ENCODE peak calls at places on chromosomes 4 and X, in eight cellular contexts. J, Y, E, O, G, L, F and N are unnamed samples.
A peak's percentile ranks its signal among the peaks of the same experiment; 100 is the strongest.

GRCh38 chr4:3413675-3414420 is 27.9 kb upstream of the HGFAC start:
- DNase-seq in O (no peak), G (no peak), F (peak; percentile 51), E (no peak), Y (no peak), L (no peak), J (peak; percentile 59), N (no peak)

GRCh38 chrX:134801267-134801666 is 143.0 kb upstream of the PLAC1 start:
- DNase-seq in G (no peak), Y (no peak), F (no peak), J (no peak), L (no peak), O (no peak), E (no peak), N (no peak)

GRCh38 chrX:134443020-134443419 is 16.9 kb upstream of the HPRT1 start:
- DNase-seq in Y (no peak), O (no peak), L (no peak), E (no peak), J (no peak), F (no peak), G (no peak), N (no peak)

GRCh38 chr4:3075652-3075981 is 1.1 kb downstream of the HTT start:
- DNase-seq in J (no peak), Y (no peak), L (no peak), E (peak; percentile 38), F (no peak), O (no peak), G (no peak), N (no peak)

GRCh38 chr4:164350086-164350485 is 403.8 kb upstream of the SMIM31 start:
- DNase-seq in J (no peak), Y (no peak), O (no peak), F (no peak), E (no peak), G (peak; percentile 2), L (no peak), N (no peak)

GRCh38 chr4:118765399-118765798 is 70.5 kb downstream of the SEC24D start:
- DNase-seq in G (peak; percentile 98), O (peak; percentile 99), F (no peak), E (peak; percentile 99), Y (peak; percentile 17), L (peak; percentile 98), J (no peak), N (peak; percentile 88)

GRCh38 chr4:101973331-101973730 is 182.8 kb downstream of the BANK1 start:
- DNase-seq in E (no peak), O (no peak), J (no peak), L (no peak), Y (no peak), G (no peak), F (no peak), N (no peak)

GRCh38 chr4:89614155-89614554 is 222.8 kb downstream of the SNCA start:
- DNase-seq in G (no peak), O (no peak), L (no peak), Y (no peak), F (no peak), E (no peak), J (no peak), N (no peak)

GRCh38 chrX:67604979-67605703 is 61.3 kb downstream of the AR start:
- DNase-seq in O (peak; percentile 71), J (no peak), E (peak; percentile 91), Y (no peak), L (peak; percentile 69), F (no peak), G (peak; percentile 70), N (peak; percentile 73)

GRCh38 chr4:129176864-129177263 is 80.9 kb downstream of the C4orf33 start:
- DNase-seq in L (no peak), G (no peak), Y (no peak), O (no peak), F (no peak), J (no peak), E (no peak), N (no peak)

GRCh38 chrX:13750204-13750603 is 15.7 kb downstream of the OFD1 start:
- DNase-seq in F (no peak), G (peak; percentile 60), O (no peak), Y (peak; percentile 46), L (no peak), E (peak; percentile 58), J (peak; percentile 31), N (peak; percentile 77)

GRCh38 chr4:145775406-145775805 is 95.5 kb downstream of the C4orf51 start:
- DNase-seq in G (no peak), J (no peak), E (no peak), Y (no peak), F (no peak), O (no peak), L (no peak), N (no peak)

GRCh38 chr4:2650276-2650675 is 105.9 kb downstream of the TNIP2 start:
- DNase-seq in G (no peak), E (no peak), J (no peak), O (no peak), F (no peak), Y (no peak), L (no peak), N (no peak)

GRCh38 chr4:18138076-18138665 is 116.6 kb upstream of the LCORL start:
- DNase-seq in G (no peak), O (no peak), F (no peak), L (no peak), J (no peak), Y (no peak), E (no peak), N (no peak)

GRCh38 chrX:133005038-133005437 is 46.6 kb upstream of the HS6ST2 start:
- DNase-seq in G (peak; percentile 17), Y (peak; percentile 3), F (no peak), J (peak; percentile 27), L (no peak), O (no peak), E (peak; percentile 9), N (peak; percentile 30)

GRCh38 chrX:124720532-124720931 is 374.2 kb downstream of the SH2D1A start:
- DNase-seq in O (no peak), F (no peak), L (no peak), G (no peak), J (no peak), E (no peak), Y (no peak), N (no peak)

GRCh38 chrX:69060631-69061408 is 104.4 kb downstream of the PJA1 start:
- DNase-seq in J (peak; percentile 37), F (peak; percentile 43), L (no peak), G (peak; percentile 58), O (no peak), E (peak; percentile 64), Y (no peak), N (peak; percentile 65)
- TF ChIP-seq CTCF in J (peak; percentile 29), F (no peak), L (peak; percentile 27), G (peak; percentile 51), O (peak; percentile 50), E (peak; percentile 60), Y (no peak), N (peak; percentile 27)

DNA sequence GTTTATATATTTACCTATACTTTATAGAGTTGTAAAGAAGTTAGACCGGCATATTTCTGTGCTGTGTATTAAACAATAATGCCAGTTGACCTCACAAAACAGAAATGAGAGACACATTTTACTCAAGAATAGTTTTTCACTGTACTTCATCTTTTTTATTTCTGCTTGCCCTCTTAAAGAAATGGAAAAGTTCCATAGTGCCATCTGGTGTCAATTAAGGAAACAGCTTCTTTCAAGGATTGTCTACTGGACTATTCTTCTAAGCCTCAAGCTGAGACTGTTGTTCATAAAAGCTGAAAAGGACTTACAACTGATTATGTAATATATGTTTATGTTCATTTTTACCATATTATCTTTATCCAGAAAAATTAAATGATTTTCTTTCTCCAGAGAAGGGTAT is 1523.8 kb downstream of the ARAP2 start:
- DNase-seq in Y (peak; percentile 3), G (peak; percentile 77), J (peak; percentile 48), E (peak; percentile 43), L (no peak), F (no peak), O (peak; percentile 21), N (peak; percentile 64)
- TF ChIP-seq CTCF in Y (peak; percentile 45), G (peak; percentile 65), J (peak; percentile 75), E (peak; percentile 12), L (peak; percentile 36), F (no peak), O (peak; percentile 45), N (peak; percentile 66)

GRCh38 chr4:111546881-111547280 is 598.4 kb upstream of the FAM241A start:
- DNase-seq in Y (no peak), F (no peak), G (no peak), L (no peak), O (no peak), J (no peak), E (no peak), N (no peak)

GRCh38 chr4:111537861-111538260 is 607.4 kb upstream of the FAM241A start:
- DNase-seq in L (peak; percentile 69), J (no peak), F (no peak), E (no peak), O (peak; percentile 46), Y (no peak), G (no peak), N (no peak)

GRCh38 chr4:111540661-111541060 is 604.6 kb upstream of the FAM241A start:
- DNase-seq in F (no peak), O (no peak), L (no peak), Y (no peak), J (no peak), E (peak; percentile 17), G (no peak), N (no peak)

GRCh38 chr4:111537165-111537564 is 608.1 kb upstream of the FAM241A start:
- DNase-seq in L (no peak), O (no peak), G (no peak), E (no peak), F (no peak), Y (no peak), J (no peak), N (no peak)

DNA sequence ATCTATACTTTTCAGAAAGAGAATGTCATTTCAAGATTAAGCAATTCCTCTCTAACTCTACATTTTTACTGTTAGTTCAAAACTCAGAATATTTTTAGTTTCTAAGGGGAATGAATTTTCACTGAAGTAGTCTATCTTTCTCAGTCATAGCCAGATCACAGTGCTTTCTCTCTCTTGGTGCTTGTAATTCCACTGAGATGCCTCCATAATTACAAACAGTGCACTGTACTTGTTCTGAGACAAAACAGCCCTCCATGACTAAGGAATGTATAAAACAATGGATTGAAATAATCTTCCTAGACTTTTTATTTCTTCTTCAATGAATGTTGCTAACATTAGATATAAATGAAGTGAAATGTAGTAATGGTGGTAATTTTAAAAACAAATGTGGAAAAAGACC is 603.2 kb upstream of the FAM241A start:
- DNase-seq in G (no peak), F (no peak), J (no peak), O (no peak), E (peak; percentile 53), L (no peak), Y (no peak), N (no peak)
- TF ChIP-seq CTCF in G (no peak), F (no peak), J (no peak), O (no peak), E (no peak), L (no peak), Y (no peak), N (no peak)

DNA sequence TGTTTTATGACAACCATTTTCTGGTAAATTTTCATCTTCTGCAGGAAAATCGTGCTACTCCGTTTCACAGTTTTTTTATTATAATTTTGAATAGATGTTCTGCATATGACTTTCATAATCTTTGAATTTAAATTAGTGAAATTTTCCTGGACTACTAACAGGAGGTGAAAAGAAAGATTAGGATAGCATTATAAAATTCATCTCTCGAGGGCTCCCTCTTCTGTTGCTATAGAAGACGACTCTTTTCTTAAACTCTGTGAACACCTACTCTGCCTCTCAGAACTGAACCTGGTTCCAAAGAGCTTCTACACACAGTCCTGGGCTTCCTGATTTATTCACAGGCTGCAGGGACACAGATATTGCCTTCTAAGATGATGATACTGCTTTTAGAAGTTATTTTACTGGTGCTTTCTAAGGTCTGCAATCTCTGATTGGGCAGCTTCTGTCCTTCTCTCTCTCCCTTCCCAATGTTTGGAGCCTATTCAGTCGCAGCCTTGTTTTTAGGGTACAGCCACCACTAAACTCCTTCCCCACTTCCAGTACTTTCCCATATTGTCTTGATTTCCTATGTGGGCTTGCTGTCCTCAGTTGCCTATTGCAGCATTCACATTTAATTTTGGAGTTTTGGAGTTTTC is 10.1 kb upstream of the SAP30 start:
- DNase-seq in Y (peak; percentile 8), G (peak; percentile 34), L (no peak), E (no peak), O (no peak), J (peak; percentile 17), F (no peak), N (peak; percentile 25)
- TF ChIP-seq CTCF in Y (peak; percentile 50), G (peak; percentile 50), L (peak; percentile 26), E (peak; percentile 49), O (peak; percentile 41), J (peak; percentile 49), F (no peak), N (peak; percentile 27)